ENCODE peak calls at places on chromosomes 12 and 14, in ten cellular contexts. G is activated CD8-positive, alpha-beta memory T cell treated with anti-CD3 and anti-CD28 coated beads, Interleukin-2, amount 50 U/mL, for 4 hours; L is RWPE1; W is hepatic stellate cell; U is breast epithelium; V is neural progenitor cell; C is posterior vena cava; B is HCT116; T is T follicular helper cell; H is activated T-cell treated with anti-CD3 and anti-CD28 coated beads for 1 hour. Y is an unnamed sample.

GRCh38 chr12:13727707-13728147 is 253.7 kb downstream of the GRIN2B start:
- DNase-seq in G (no peak), L (no peak), W (no peak), U (no peak), V (no peak), C (no peak), B (no peak), T (no peak), H (no peak), Y (no peak)

GRCh38 chr12:25262696-25263095 is 12.0 kb upstream of the KRAS start:
- DNase-seq in G (no peak), L (no peak), W (no peak), U (no peak), V (no peak), C (no peak), B (no peak), T (no peak), H (no peak), Y (no peak)

GRCh38 chr12:123003257-123003656 is 22.8 kb downstream of the ARL6IP4 start:
- DNase-seq in G (no peak), L (no peak), W (no peak), U (no peak), V (no peak), C (no peak), B (no peak), T (no peak), H (no peak), Y (no peak)

GRCh38 chr14:91511014-91511466 is 930 bp upstream of the PPP4R3A start:
- DNase-seq in G (no peak), L (peak), W (no peak), U (no peak), V (peak), C (no peak), B (peak), T (no peak), H (no peak), Y (no peak)

GRCh38 chr12:97142737-97143450 is 235.8 kb downstream of the NEDD1 start:
- DNase-seq in G (no peak), L (no peak), W (no peak), U (no peak), V (peak), C (no peak), B (no peak), T (no peak), H (no peak), Y (no peak)

GRCh38 chr12:47828967-47829482 is 9.3 kb upstream of the HDAC7 start:
- DNase-seq in G (no peak), L (peak), W (peak), U (peak), V (no peak), C (peak), B (peak), T (no peak), H (no peak), Y (no peak)

GRCh38 chr12:103986823-103987222 is 21.2 kb downstream of the TDG start:
- DNase-seq in G (no peak), L (no peak), W (no peak), U (no peak), V (no peak), C (no peak), B (no peak), T (no peak), H (no peak), Y (no peak)

GRCh38 chr12:113259499-113259953 is 38.3 kb downstream of the TPCN1 start:
- DNase-seq in G (no peak), L (no peak), W (peak), U (peak), V (no peak), C (peak), B (no peak), T (no peak), H (no peak), Y (no peak)

GRCh38 chr12:32159925-32160324 is 53.3 kb downstream of the BICD1 start:
- DNase-seq in G (no peak), L (no peak), W (no peak), U (no peak), V (no peak), C (no peak), B (no peak), T (no peak), H (no peak), Y (no peak)

GRCh38 chr12:81668475-81668874 is 90.7 kb downstream of the PPFIA2 start:
- DNase-seq in G (no peak), L (peak), W (peak), U (no peak), V (no peak), C (no peak), B (peak), T (no peak), H (no peak), Y (no peak)

GRCh38 chr14:72975776-72976175 is 49.5 kb downstream of the DCAF4 start:
- DNase-seq in G (no peak), L (no peak), W (no peak), U (no peak), V (peak), C (no peak), B (no peak), T (no peak), H (no peak), Y (no peak)

GRCh38 chr14:33834101-33834955 is 116.5 kb downstream of the EGLN3 start:
- DNase-seq in G (no peak), L (no peak), W (no peak), U (no peak), V (no peak), C (no peak), B (no peak), T (no peak), H (no peak), Y (no peak)

GRCh38 chr12:79067977-79068376 is 203.4 kb downstream of the SYT1 start:
- DNase-seq in G (no peak), L (no peak), W (no peak), U (no peak), V (no peak), C (no peak), B (no peak), T (no peak), H (no peak), Y (no peak)

GRCh38 chr12:114916124-114916523 is 232.1 kb upstream of the TBX3 start:
- DNase-seq in G (no peak), L (no peak), W (no peak), U (no peak), V (no peak), C (no peak), B (no peak), T (no peak), H (no peak), Y (no peak)

GRCh38 chr14:35050652-35051051 is 4.6 kb downstream of the FAM177A1 start:
- DNase-seq in G (no peak), L (no peak), W (peak), U (no peak), V (no peak), C (no peak), B (no peak), T (no peak), H (no peak), Y (no peak)

GRCh38 chr14:79057333-79057732 is 887.2 kb downstream of the NRXN3 start:
- DNase-seq in G (no peak), L (no peak), W (peak), U (no peak), V (no peak), C (no peak), B (no peak), T (no peak), H (no peak), Y (no peak)

GRCh38 chr12:34401659-34402227 is 379.4 kb downstream of the ALG10 start:
- DNase-seq in G (peak), L (no peak), W (no peak), U (peak), V (no peak), C (peak), B (no peak), T (no peak), H (no peak), Y (no peak)

Y was measured in T-helper 17 cell.